ENCODE peak calls at places on chromosomes 7 and 10, in four cellular contexts. B is HCT116, X is K562, Z is HepG2. W is an unnamed sample.

GRCh38 chr10:25934673-25935139 is 677 bp downstream of the MYO3A start:
- DNase-seq in B (no peak), Z (no peak), X (peak), W (peak)

GRCh38 chr7:68276725-68277124 is 1280.1 kb downstream of the TYW1 start:
- DNase-seq in X (no peak), B (no peak), Z (no peak), W (no peak)

GRCh38 chr10:114402871-114403544 is 1.3 kb downstream of the AFAP1L2 start:
- DNase-seq in B (no peak), X (no peak), Z (no peak), W (no peak)

GRCh38 chr10:95729323-95730055 is 26.5 kb upstream of the ENTPD1 start:
- DNase-seq in X (peak), B (no peak), Z (no peak), W (no peak)

GRCh38 chr7:132084776-132085388 is 491.4 kb downstream of the PLXNA4 start:
- DNase-seq in Z (peak), X (peak), B (peak), W (no peak)

GRCh38 chr10:75408911-75409885 is 7.6 kb upstream of the ZNF503 start:
- DNase-seq in Z (no peak), X (peak), B (no peak), W (peak)

GRCh38 chr7:32143271-32143670 is 73.1 kb upstream of the PDE1C start:
- DNase-seq in X (no peak), B (no peak), Z (no peak), W (no peak)

GRCh38 chr10:70458329-70459060 is 17.0 kb upstream of the NODAL start:
- DNase-seq in B (no peak), X (peak), Z (no peak), W (no peak)

GRCh38 chr10:32985781-32986350 is 27.8 kb upstream of the ITGB1 start:
- DNase-seq in Z (peak), X (no peak), B (no peak), W (no peak)

GRCh38 chr10:59675812-59676211 is 33.8 kb downstream of the SLC16A9 start:
- DNase-seq in Z (peak), X (peak), B (no peak), W (no peak)

GRCh38 chr10:60387531-60387930 is 2.1 kb downstream of the ANK3 start:
- DNase-seq in B (no peak), Z (no peak), X (no peak), W (no peak)

GRCh38 chr10:25697412-25697811 is 236.6 kb upstream of the MYO3A start:
- DNase-seq in X (no peak), B (no peak), Z (no peak), W (no peak)

GRCh38 chr10:129841071-129841470 is 123.0 kb downstream of the EBF3 start:
- DNase-seq in B (no peak), Z (no peak), X (no peak), W (no peak)

GRCh38 chr7:4209126-4209525 is 473.0 kb upstream of the FOXK1 start:
- DNase-seq in X (no peak), Z (no peak), B (no peak), W (no peak)

GRCh38 chr7:128410092-128410665 is 397 bp upstream of the IMPDH1 start:
- DNase-seq in B (peak), X (peak), Z (no peak), W (no peak)

GRCh38 chr10:3689871-3690510 is 95.0 kb downstream of the KLF6 start:
- DNase-seq in B (no peak), X (no peak), Z (no peak), W (no peak)

GRCh38 chr10:131692176-131692575 is 208.6 kb upstream of the PPP2R2D start:
- DNase-seq in X (no peak), B (no peak), Z (no peak), W (no peak)

GRCh38 chr7:52135403-52135802 is 818.8 kb upstream of the COBL start:
- DNase-seq in X (no peak), Z (no peak), B (no peak), W (no peak)

GRCh38 chr10:4399571-4399970 is 426.4 kb upstream of the AKR1E2 start:
- DNase-seq in B (no peak), Z (no peak), X (no peak), W (no peak)

GRCh38 chr7:112855227-112855626 is 65.0 kb upstream of the TMEM168 start:
- DNase-seq in X (no peak), B (no peak), Z (no peak), W (no peak)

GRCh38 chr7:69078997-69079769 is 519.1 kb upstream of the AUTS2 start:
- DNase-seq in X (no peak), B (no peak), Z (no peak), W (no peak)

GRCh38 chr10:73879296-73880173 is 5.2 kb upstream of the CAMK2G start:
- DNase-seq in X (peak), Z (peak), B (peak), W (peak)

GRCh38 chr10:103487396-103487708 is 6.2 kb upstream of the NEURL1 start:
- DNase-seq in B (no peak), X (no peak), Z (no peak), W (no peak)

GRCh38 chr10:46787321-46787615 is 124.0 kb upstream of the PTPN20 start:
- DNase-seq in X (peak), B (no peak), Z (peak), W (no peak)

GRCh38 chr7:26208040-26208439 is 6.5 kb downstream of the CBX3 start:
- DNase-seq in Z (no peak), X (no peak), B (no peak), W (no peak)

GRCh38 chr7:36336380-36336779 is 53.3 kb upstream of the ANLN start:
- DNase-seq in Z (no peak), B (no peak), X (peak), W (no peak)

GRCh38 chr10:125982256-125982948 is 86.0 kb downstream of the FANK1 start:
- DNase-seq in X (peak), Z (peak), B (peak), W (peak)

GRCh38 chr7:100095704-100096103 is 5.5 kb downstream of the MCM7 start:
- DNase-seq in X (no peak), Z (no peak), B (no peak), W (no peak)

GRCh38 chr7:112421666-112422486 is 28.4 kb upstream of the IFRD1 start:
- DNase-seq in Z (peak), X (peak), B (no peak), W (no peak)

GRCh38 chr10:67115972-67116371 is 190.1 kb downstream of the LRRTM3 start:
- DNase-seq in Z (no peak), B (peak), X (no peak), W (no peak)

GRCh38 chr7:116582806-116583444 is 58.1 kb downstream of the CAV1 start:
- DNase-seq in Z (no peak), B (no peak), X (no peak), W (no peak)

GRCh38 chr7:26910221-26910620 is 45.8 kb upstream of the SKAP2 start:
- DNase-seq in Z (peak), X (no peak), B (peak), W (peak)

GRCh38 chr10:58305821-58306220 is 29.0 kb upstream of the UBE2D1 start:
- DNase-seq in B (no peak), Z (peak), X (no peak), W (no peak)

GRCh38 chr7:106640368-106641141 is 20.4 kb downstream of the CCDC71L start:
- DNase-seq in X (no peak), B (no peak), Z (no peak), W (no peak)

GRCh38 chr7:112745635-112746034 is 44.6 kb downstream of the TMEM168 start:
- DNase-seq in X (no peak), Z (no peak), B (no peak), W (no peak)

GRCh38 chr10:23194966-23195845 is 3.1 kb downstream of the PTF1A start:
- DNase-seq in B (no peak), X (no peak), Z (no peak), W (no peak)

GRCh38 chr7:121169469-121169868 is 159.3 kb upstream of the WNT16 start:
- DNase-seq in X (no peak), B (no peak), Z (no peak), W (no peak)

GRCh38 chr7:47490501-47491265 is 91.2 kb downstream of the TNS3 start:
- DNase-seq in Z (no peak), X (no peak), B (no peak), W (no peak)

DNA sequence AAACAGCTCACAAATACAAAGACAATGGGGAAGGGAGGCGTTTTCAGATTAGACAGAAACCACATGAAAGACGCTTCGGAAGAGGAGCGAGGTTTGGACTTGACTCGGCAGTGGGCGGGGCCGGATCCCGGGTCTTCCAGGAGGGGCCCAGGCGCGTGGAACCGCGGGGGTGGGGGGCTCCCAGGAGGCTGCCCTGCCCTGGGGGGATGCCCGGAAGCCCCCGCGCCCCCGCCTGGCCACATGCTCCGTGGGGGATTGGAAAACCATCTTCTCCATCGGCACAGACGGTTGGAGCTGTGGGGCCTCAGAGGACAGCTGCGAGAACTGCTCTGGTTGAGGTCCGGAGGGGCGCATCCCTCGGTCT is 186.0 kb upstream of the SHH start:
- DNase-seq in X (no peak), Z (no peak), B (no peak), W (no peak)
- TF ChIP-seq FOSL1 in X (no peak), Z (no peak), B (no peak), W (no peak)

DNA sequence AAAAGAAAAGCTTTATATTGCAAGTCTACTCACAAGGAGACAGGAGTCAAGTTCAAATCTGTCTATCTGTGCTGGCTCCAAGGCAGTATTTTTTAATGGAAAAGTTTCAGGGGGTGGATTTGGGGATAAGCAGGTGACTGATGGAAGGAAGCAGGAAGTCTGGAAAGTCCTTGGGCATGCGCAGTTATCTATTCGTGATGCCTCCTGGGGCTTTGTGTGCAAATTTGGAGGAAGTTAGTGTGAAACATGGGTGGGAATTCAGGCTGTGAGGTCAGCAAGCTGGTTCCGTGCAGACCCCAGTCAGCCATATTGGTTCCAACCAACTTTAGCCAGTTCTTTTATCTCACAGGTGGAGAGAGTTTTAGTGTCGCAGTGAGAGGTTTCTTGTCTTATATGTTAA is 140.0 kb downstream of the FRMD4A start:
- DNase-seq in Z (no peak), X (no peak), B (no peak), W (no peak)
- TF ChIP-seq FOSL1 in Z (no peak), X (no peak), B (no peak), W (no peak)

GRCh38 chr10:78619244-78619851 is 449.4 kb upstream of the ZMIZ1 start:
- DNase-seq in Z (no peak), X (no peak), B (no peak), W (no peak)
- TF ChIP-seq FOSL1 in Z (no peak), X (no peak), B (no peak), W (no peak)

GRCh38 chr10:61828788-61829187 is 72.7 kb upstream of the ARID5B start:
- DNase-seq in B (no peak), Z (no peak), X (no peak), W (no peak)
- TF ChIP-seq FOSL1 in B (no peak), Z (no peak), X (no peak), W (no peak)

DNA sequence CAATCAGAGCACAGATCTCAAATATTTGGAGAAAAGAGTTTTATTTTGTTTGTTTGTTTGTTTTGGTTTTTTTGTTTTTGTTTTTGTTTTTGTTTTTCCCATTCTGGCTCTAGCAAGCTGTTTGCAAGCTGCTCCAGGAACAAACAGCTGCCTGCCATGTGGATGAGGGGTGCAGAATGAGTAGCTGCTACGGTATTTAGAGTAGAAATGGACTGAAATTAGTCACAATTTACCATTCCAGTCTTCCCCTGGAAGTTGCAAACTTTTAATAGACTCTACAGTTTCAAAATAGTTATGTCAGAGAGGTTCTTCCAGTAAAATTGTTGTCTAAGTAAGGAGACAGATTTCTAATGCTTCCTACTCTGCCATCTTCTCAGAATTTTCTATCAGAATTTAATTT is 27.1 kb upstream of the TAS2R16 start:
- DNase-seq in B (no peak), Z (no peak), X (no peak), W (no peak)
- TF ChIP-seq FOSL1 in B (no peak), Z (no peak), X (no peak), W (no peak)

GRCh38 chr7:158492372-158492771 is 95.3 kb downstream of the PTPRN2 start:
- DNase-seq in B (no peak), Z (no peak), X (no peak), W (no peak)
- TF ChIP-seq FOSL1 in B (no peak), Z (no peak), X (no peak), W (no peak)

W was measured in H1.